ENCODE peak calls at places on chromosomes 3 and 15, in five cellular contexts. H is right cardiac atrium; N is ovary; M is CD8-positive, alpha-beta T cell; Q is body of pancreas. B is an unnamed sample.

GRCh38 chr3:108578064-108578463 is 11.2 kb downstream of the CIP2A start:
- DNase-seq in H (no peak), M (no peak), N (no peak), Q (no peak), B (no peak)

GRCh38 chr3:11096266-11097135 is 57.8 kb upstream of the HRH1 start:
- DNase-seq in Q (peak; percentile 24), M (no peak), N (peak; percentile 87), H (peak; percentile 86), B (peak; percentile 89)

GRCh38 chr3:195788711-195789581 is 22.8 kb downstream of the MUC4 start:
- DNase-seq in M (no peak), Q (no peak), H (no peak), N (peak; percentile 10), B (no peak)

GRCh38 chr3:81451611-81452010 is 309.8 kb downstream of the GBE1 start:
- DNase-seq in H (no peak), Q (no peak), N (no peak), M (no peak), B (no peak)

GRCh38 chr15:42734076-42734672 is 2.8 kb downstream of the CDAN1 start:
- DNase-seq in N (no peak), M (no peak), Q (no peak), H (no peak), B (no peak)

GRCh38 chr3:119304201-119304713 is 10.1 kb downstream of the ARHGAP31 start:
- DNase-seq in H (no peak), Q (no peak), M (no peak), N (no peak), B (peak; percentile 88)

GRCh38 chr3:167859610-167860009 is 124.1 kb downstream of the SERPINI1 start:
- DNase-seq in N (no peak), M (no peak), H (no peak), Q (no peak), B (no peak)

GRCh38 chr15:89372069-89373033 is 37.7 kb upstream of the POLG start:
- DNase-seq in H (no peak), M (no peak), Q (no peak), N (no peak), B (no peak)

GRCh38 chr3:39118931-39119660 is 11.6 kb downstream of the TTC21A start:
- DNase-seq in M (no peak), H (no peak), Q (no peak), N (no peak), B (no peak)

GRCh38 chr15:93042691-93043378 is 46.2 kb downstream of the RGMA start:
- DNase-seq in H (peak; percentile 40), M (no peak), Q (no peak), N (no peak), B (no peak)

GRCh38 chr3:114804099-114804498 is 343.0 kb downstream of the ZBTB20 start:
- DNase-seq in M (no peak), Q (no peak), H (no peak), N (no peak), B (peak; percentile 7)

GRCh38 chr3:127714866-127715265 is 42.1 kb downstream of the ABTB1 start:
- DNase-seq in H (peak; percentile 8), M (no peak), N (no peak), Q (no peak), B (no peak)

GRCh38 chr15:67244966-67245478 is 9.4 kb downstream of the AAGAB start:
- DNase-seq in H (no peak), M (no peak), Q (no peak), N (no peak), B (no peak)

GRCh38 chr3:134143828-134144390 is 106.8 kb downstream of the RYK start:
- DNase-seq in N (no peak), H (no peak), Q (no peak), M (no peak), B (no peak)

GRCh38 chr3:21041621-21042020 is 709.4 kb downstream of the ZNF385D start:
- DNase-seq in M (no peak), H (no peak), Q (no peak), N (no peak), B (no peak)

GRCh38 chr3:133136114-133137041 is 98.2 kb downstream of the TMEM108 start:
- DNase-seq in M (no peak), H (no peak), Q (no peak), N (no peak), B (no peak)

GRCh38 chr3:45575491-45575923 is 19.0 kb upstream of the LIMD1 start:
- DNase-seq in Q (no peak), H (no peak), N (no peak), M (no peak), B (no peak)

GRCh38 chr15:58043192-58043903 is 22.2 kb downstream of the ALDH1A2 start:
- DNase-seq in N (no peak), Q (peak; percentile 55), M (no peak), H (peak; percentile 69), B (no peak)

GRCh38 chr3:120689395-120689794 is 7.4 kb upstream of the HGD start:
- DNase-seq in H (no peak), N (no peak), Q (no peak), M (no peak), B (no peak)

GRCh38 chr15:88904808-88905327 is 8.3 kb downstream of the MFGE8 start:
- DNase-seq in H (peak; percentile 94), Q (peak; percentile 81), M (peak; percentile 92), N (peak; percentile 83), B (peak; percentile 83)

GRCh38 chr3:153740109-153740508 is 381.1 kb upstream of the ARHGEF26 start:
- DNase-seq in H (no peak), Q (no peak), N (no peak), M (no peak), B (no peak)

GRCh38 chr3:29307229-29307796 is 26.4 kb downstream of the RBMS3 start:
- DNase-seq in N (no peak), Q (no peak), H (no peak), M (no peak), B (no peak)

GRCh38 chr3:100756441-100756840 is 47.1 kb downstream of the TFG start:
- DNase-seq in Q (no peak), N (no peak), H (peak; percentile 77), M (no peak), B (no peak)

GRCh38 chr3:167700046-167700445 is 34.6 kb downstream of the PDCD10 start:
- DNase-seq in H (no peak), N (no peak), M (no peak), Q (no peak), B (no peak)

GRCh38 chr3:23991236-23992050 is 46.4 kb downstream of the NR1D2 start:
- DNase-seq in M (no peak), N (no peak), Q (no peak), H (no peak), B (no peak)

GRCh38 chr3:64798316-64798715 is 110.5 kb upstream of the ADAMTS9 start:
- DNase-seq in H (peak; percentile 68), N (no peak), M (no peak), Q (no peak), B (no peak)

GRCh38 chr3:194075088-194075615 is 60.8 kb upstream of the HES1 start:
- DNase-seq in Q (no peak), H (no peak), N (no peak), M (no peak), B (no peak)

GRCh38 chr3:103158183-103158582 is 723.4 kb downstream of the ZPLD1 start:
- DNase-seq in H (no peak), Q (no peak), N (no peak), M (no peak), B (no peak)

GRCh38 chr3:63559884-63560283 is 92.6 kb upstream of the SNTN start:
- DNase-seq in Q (no peak), N (no peak), H (no peak), M (no peak), B (no peak)

GRCh38 chr15:88219623-88220022 is 36.9 kb downstream of the NTRK3 start:
- DNase-seq in M (no peak), N (no peak), H (no peak), Q (no peak), B (no peak)

GRCh38 chr15:54119056-54119455 is 140.8 kb downstream of the UNC13C start:
- DNase-seq in N (no peak), M (no peak), Q (no peak), H (no peak), B (no peak)

GRCh38 chr3:172065534-172065933 is 26.2 kb downstream of the FNDC3B start:
- DNase-seq in M (no peak), Q (no peak), H (no peak), N (no peak), B (no peak)

GRCh38 chr3:152386208-152386607 is 117.5 kb downstream of the MBNL1 start:
- DNase-seq in Q (no peak), H (no peak), N (no peak), M (no peak), B (no peak)

GRCh38 chr3:197749315-197749600 is 425 bp upstream of the FYTTD1 start:
- DNase-seq in Q (no peak), M (peak; percentile 39), H (no peak), N (no peak), B (no peak)

GRCh38 chr15:79901958-79902357 is 5.1 kb upstream of the MTHFS start:
- DNase-seq in Q (no peak), H (no peak), M (no peak), N (no peak), B (no peak)

GRCh38 chr3:123113889-123114450 is 47.1 kb downstream of the PDIA5 start:
- DNase-seq in Q (no peak), N (no peak), H (no peak), M (no peak), B (no peak)
- H3K4me1 ChIP-seq in Q (no peaks in the 10 kb centered on the region), N (no peaks in the 10 kb centered on the region), H (peaks cover 3% of the 10 kb centered on the region), M (no peaks in the 10 kb centered on the region), B (no peaks in the 10 kb centered on the region)

GRCh38 chr3:62529230-62529629 is 155.9 kb upstream of the FEZF2 start:
- DNase-seq in N (peak; percentile 12), H (peak; percentile 74), M (no peak), Q (peak; percentile 16), B (no peak)

GRCh38 chr3:62531981-62532380 is 158.6 kb upstream of the FEZF2 start:
- DNase-seq in N (no peak), M (no peak), H (no peak), Q (no peak), B (no peak)

GRCh38 chr3:62531494-62531893 is 158.1 kb upstream of the FEZF2 start:
- DNase-seq in N (no peak), M (no peak), H (no peak), Q (no peak), B (no peak)

GRCh38 chr3:62525276-62525675 is 151.9 kb upstream of the FEZF2 start:
- DNase-seq in Q (no peak), M (no peak), H (no peak), N (no peak), B (no peak)

GRCh38 chr3:62527484-62527883 is 154.1 kb upstream of the FEZF2 start:
- DNase-seq in M (no peak), N (no peak), Q (no peak), H (no peak), B (no peak)
- H3K27ac ChIP-seq in M (no peak overlapping the region), N (no peak overlapping the region), Q (no peak overlapping the region), H (no peak overlapping the region), B (no peak overlapping the region)

GRCh38 chr3:139639662-139640061 is 38.1 kb downstream of the NMNAT3 start:
- DNase-seq in M (no peak), Q (no peak), N (no peak), H (no peak), B (no peak)
- H3K4me3 ChIP-seq in M (no peak overlapping the region), Q (no peak overlapping the region), N (no peak overlapping the region), H (no peak overlapping the region), B (no peak overlapping the region)

GRCh38 chr15:71685420-71685993 is 124.8 kb upstream of the NR2E3 start:
- DNase-seq in H (no peak), Q (no peak), M (no peak), N (no peak), B (no peak)
- H3K4me1 ChIP-seq in H (no peaks in the 10 kb centered on the region), Q (no peaks in the 10 kb centered on the region), M (no peaks in the 10 kb centered on the region), N (no peaks in the 10 kb centered on the region), B (peaks cover 31% of the 10 kb centered on the region)